ENCODE peak calls at places on chromosomes 16 and 17, in seven cellular contexts. Y is ELR; U is GM13977; E is activated naive CD4-positive, alpha-beta T cell; P is AML-193; Q is WTC11; Z is tibial artery. W is an unnamed sample.

GRCh38 chr17:18066866-18067265 is 20.9 kb upstream of the DRG2 start:
- DNase-seq in P (no peak), U (no peak), Q (no peak), E (no peak), Y (peak; percentile 10), Z (no peak), W (no peak)

GRCh38 chr16:66250686-66251405 is 115.6 kb upstream of the CDH5 start:
- DNase-seq in Y (peak; percentile 19), Q (no peak), U (no peak), P (no peak), E (no peak), Z (peak; percentile 88), W (no peak)

GRCh38 chr16:1003551-1004347 is 22.2 kb downstream of the SOX8 start:
- DNase-seq in P (no peak), U (no peak), Z (no peak), Y (peak; percentile 42), Q (no peak), E (no peak), W (peak; percentile 66)

GRCh38 chr17:49338883-49339282 is 23.2 kb downstream of the ZNF652 start:
- DNase-seq in Q (no peak), U (no peak), Y (no peak), P (no peak), Z (no peak), E (no peak), W (no peak)

GRCh38 chr17:11285946-11286345 is 44.9 kb downstream of the SHISA6 start:
- DNase-seq in U (no peak), Q (no peak), Y (no peak), E (no peak), Z (no peak), P (no peak), W (no peak)

GRCh38 chr17:80146121-80147034 is 550 bp downstream of the EIF4A3 start:
- DNase-seq in P (peak; percentile 22), Z (no peak), Q (no peak), U (peak; percentile 58), E (no peak), Y (peak; percentile 43), W (no peak)

GRCh38 chr17:76997981-76998531 is 129.9 kb downstream of the MGAT5B start:
- DNase-seq in P (no peak), Z (no peak), E (no peak), Q (no peak), U (peak; percentile 75), Y (no peak), W (peak; percentile 83)

GRCh38 chr17:7560172-7561027 is 1.3 kb upstream of the SENP3 start:
- DNase-seq in Q (peak; percentile 92), E (no peak), P (no peak), Z (peak; percentile 79), Y (peak; percentile 76), U (peak; percentile 66), W (no peak)